ENCODE peak calls at places on chromosomes 4 and X, in five cellular contexts. K is GM12878, Y is HepG2, W is K562, U is H1. O is an unnamed sample.

GRCh38 chrX:71098302-71098701 is 2.7 kb downstream of the FOXO4 start:
- DNase-seq in K (no peak), W (peak), U (no peak), Y (no peak), O (peak)

GRCh38 chr4:17550549-17550948 is 26.4 kb upstream of the LAP3 start:
- DNase-seq in K (no peak), U (no peak), Y (no peak), W (no peak), O (no peak)

GRCh38 chrX:39063702-39064101 is 262.4 kb downstream of the MID1IP1 start:
- DNase-seq in W (no peak), U (no peak), Y (no peak), K (no peak), O (no peak)

GRCh38 chr4:1202526-1203378 is 30.4 kb upstream of the SPON2 start:
- DNase-seq in U (no peak), W (no peak), Y (no peak), K (no peak), O (no peak)

GRCh38 chrX:1554469-1555210 is 17.7 kb upstream of the P2RY8 start:
- DNase-seq in Y (no peak), K (no peak), U (no peak), W (no peak), O (no peak)

GRCh38 chr4:110633358-110634319 is 10.8 kb upstream of the PITX2 start:
- DNase-seq in Y (no peak), K (no peak), U (no peak), W (no peak), O (no peak)

GRCh38 chr4:108959497-108959896 is 196.6 kb upstream of the ETNPPL start:
- DNase-seq in U (no peak), Y (no peak), K (no peak), W (no peak), O (no peak)

GRCh38 chr4:94626942-94627341 is 130.8 kb upstream of the BMPR1B start:
- DNase-seq in K (no peak), U (no peak), Y (no peak), W (no peak), O (no peak)

GRCh38 chrX:1477801-1478458 is 25.2 kb upstream of the ASMTL start:
- DNase-seq in U (no peak), Y (no peak), W (no peak), K (no peak), O (no peak)

GRCh38 chrX:155632424-155633100 is 19.8 kb upstream of the TMLHE start:
- DNase-seq in U (no peak), Y (no peak), K (peak), W (no peak), O (no peak)

GRCh38 chrX:71870337-71871098 is 40.1 kb upstream of the NHSL2 start:
- DNase-seq in K (no peak), W (no peak), U (peak), Y (peak), O (peak)

GRCh38 chr4:102779204-102779603 is 18.4 kb upstream of the MANBA start:
- DNase-seq in U (no peak), Y (no peak), K (no peak), W (no peak), O (no peak)

GRCh38 chr4:174156239-174156826 is 127.1 kb downstream of the FBXO8 start:
- DNase-seq in W (peak), K (peak), Y (peak), U (no peak), O (peak)

GRCh38 chrX:98523026-98523425 is 1639.3 kb downstream of the RPA4 start:
- DNase-seq in Y (no peak), U (no peak), W (no peak), K (no peak), O (no peak)

GRCh38 chr4:140243345-140243753 is 89.4 kb upstream of the MAML3 start:
- DNase-seq in Y (no peak), U (no peak), W (no peak), K (peak), O (no peak)

GRCh38 chr4:156475322-156475721 is 496.3 kb downstream of the PDGFC start:
- DNase-seq in K (no peak), U (no peak), W (no peak), Y (peak), O (no peak)

GRCh38 chr4:130077275-130077674 is 981.3 kb downstream of the C4orf33 start:
- DNase-seq in U (no peak), K (no peak), Y (no peak), W (no peak), O (no peak)

GRCh38 chrX:150507251-150507856 is 61.1 kb upstream of the MTM1 start:
- DNase-seq in Y (no peak), W (no peak), U (no peak), K (no peak), O (no peak)

GRCh38 chr4:2803624-2804448 is 11.0 kb downstream of the SH3BP2 start:
- DNase-seq in K (no peak), U (no peak), Y (no peak), W (peak), O (no peak)

DNA sequence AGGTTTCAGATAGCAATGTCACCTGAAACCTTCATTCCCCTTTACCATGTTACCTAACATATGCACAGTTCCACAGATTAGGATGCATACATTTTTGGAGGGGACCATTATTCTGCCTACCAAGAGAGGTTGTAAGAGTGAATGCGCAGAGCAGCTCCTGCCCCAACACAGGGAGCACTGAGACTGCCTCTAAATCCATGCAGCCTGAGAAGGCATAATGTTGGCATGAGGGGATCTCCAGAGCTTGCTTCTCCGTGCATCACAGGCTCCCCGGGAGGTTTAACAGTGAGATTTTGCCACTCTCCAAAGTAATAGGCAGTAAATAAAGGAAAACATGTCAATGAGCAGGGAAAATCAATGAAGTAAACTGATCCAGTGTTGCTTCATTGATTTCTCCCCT is 410.8 kb downstream of the PCDH7 start:
- DNase-seq in W (no peak), K (no peak), Y (no peak), U (no peak), O (no peak)
- TF ChIP-seq KDM1A in W (no peak), K (no peak), Y (no peak), U (no peak), O (no peak)

DNA sequence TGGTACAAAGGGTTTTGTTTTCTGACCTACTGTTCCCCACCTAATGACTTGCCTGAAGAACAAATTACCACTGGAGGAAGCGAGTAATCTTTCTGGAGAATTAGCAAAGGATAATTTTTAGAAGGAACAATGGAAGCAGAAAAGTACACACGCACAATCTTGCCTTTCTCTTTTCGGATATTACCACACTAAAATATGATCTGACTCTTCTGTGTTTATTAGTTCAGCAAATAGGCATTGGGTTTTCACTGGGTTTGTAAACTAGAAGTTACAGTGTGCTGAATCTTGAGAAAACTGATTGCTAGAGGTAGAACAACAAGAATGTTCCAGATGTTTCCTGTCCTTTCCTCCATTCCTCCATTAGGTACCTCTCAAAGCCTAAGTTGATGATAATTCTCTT is 436.0 kb downstream of the PACRGL start:
- DNase-seq in U (no peak), Y (no peak), K (no peak), W (no peak), O (no peak)
- TF ChIP-seq KDM1A in U (no peak), Y (no peak), K (no peak), W (no peak), O (no peak)

DNA sequence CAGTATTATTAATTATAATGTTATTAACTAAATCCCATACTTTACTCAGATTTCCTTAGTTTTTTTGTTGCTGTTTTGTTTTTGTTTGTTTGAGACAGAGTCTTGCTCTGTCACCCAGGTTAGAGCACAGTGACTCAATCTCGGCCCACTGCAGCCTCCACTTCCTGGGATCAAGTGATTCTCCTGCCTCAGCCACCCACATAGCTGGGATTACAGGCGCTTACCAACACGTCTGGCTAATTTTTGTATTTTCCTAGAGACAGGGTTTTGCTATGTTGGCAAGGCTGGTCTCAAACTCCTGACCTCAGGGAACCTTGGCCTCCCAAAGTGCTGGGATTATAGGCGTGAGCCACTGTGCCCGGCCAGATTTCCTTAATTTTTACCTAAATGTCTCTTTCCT is 72.2 kb downstream of the ANAPC4 start:
- DNase-seq in U (no peak), W (no peak), K (no peak), Y (no peak), O (no peak)
- TF ChIP-seq KDM1A in U (no peak), W (no peak), K (no peak), Y (no peak), O (no peak)

GRCh38 chr4:56937262-56937661 is 29.6 kb downstream of the REST start:
- DNase-seq in Y (no peak), U (no peak), K (no peak), W (no peak), O (no peak)
- TF ChIP-seq KDM1A in Y (no peak), U (no peak), K (no peak), W (no peak), O (no peak)

GRCh38 chrX:134435894-134436293 is 24.1 kb upstream of the HPRT1 start:
- DNase-seq in Y (peak), K (no peak), U (no peak), W (no peak), O (no peak)
- TF ChIP-seq KDM1A in Y (no peak), K (no peak), U (no peak), W (no peak), O (no peak)

DNA sequence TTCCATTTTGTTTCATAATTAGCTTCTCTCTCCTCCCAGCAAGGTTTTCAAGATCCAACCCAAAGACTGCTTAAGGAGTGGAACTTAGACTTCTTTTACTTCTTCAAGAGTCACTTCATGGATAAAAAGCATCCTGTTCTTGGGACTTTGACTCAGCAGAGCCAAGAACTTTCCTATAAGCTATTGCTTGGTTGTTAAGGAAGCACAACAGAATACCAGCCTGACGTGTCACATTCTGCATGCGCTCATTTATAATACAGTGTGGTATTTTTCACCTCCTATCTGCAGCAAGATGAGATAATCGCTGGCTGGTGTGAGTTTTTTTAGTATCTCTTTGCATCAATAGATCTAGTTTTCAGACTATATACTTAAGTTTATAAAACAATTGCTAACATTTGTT is 152.1 kb downstream of the PALLD start:
- DNase-seq in W (no peak), Y (no peak), K (no peak), U (no peak), O (peak)
- TF ChIP-seq KDM1A in W (no peak), Y (no peak), K (no peak), U (no peak), O (no peak)

DNA sequence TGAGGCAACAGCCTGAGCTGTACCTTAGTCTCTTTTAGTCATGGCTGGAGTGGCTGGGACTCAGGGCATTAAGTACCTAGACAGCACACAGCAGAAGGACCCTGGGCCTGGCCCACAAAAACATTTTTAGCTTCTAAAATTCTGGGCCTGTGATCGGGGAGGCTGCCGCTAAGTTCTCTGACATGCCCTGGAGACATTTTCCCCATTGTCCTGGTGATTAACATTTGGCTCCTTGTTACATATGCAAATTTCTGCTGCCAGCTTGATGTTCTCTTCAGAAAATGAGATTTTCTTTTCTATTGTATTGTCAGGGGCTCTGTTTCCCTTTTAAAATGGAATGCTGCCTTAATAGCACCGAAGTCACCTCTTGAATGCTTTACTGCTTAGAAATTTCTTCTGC is 952.4 kb downstream of the TRAM1L1 start:
- DNase-seq in U (no peak), Y (no peak), K (no peak), W (no peak), O (no peak)
- TF ChIP-seq KDM1A in U (no peak), Y (no peak), K (no peak), W (no peak), O (no peak)

GRCh38 chr4:7206385-7206784 is 14.0 kb downstream of the SORCS2 start:
- DNase-seq in U (no peak), W (peak), Y (no peak), K (no peak), O (peak)
- TF ChIP-seq KDM1A in U (no peak), W (no peak), Y (no peak), K (no peak), O (no peak)